ENCODE peak calls at places on chromosomes 16 and 17, in eight cellular contexts. T is GM23248, R is HCT116, X is GM23338, A is SK-N-SH, E is PC-3, M is neural progenitor cell, Y is hepatocyte. H is an unnamed sample.

GRCh38 chr17:72158895-72159885 is 38.4 kb downstream of the SOX9 start:
- DNase-seq in T (no peak), R (no peak), M (no peak), A (no peak), Y (no peak), X (no peak), E (no peak), H (no peak)

GRCh38 chr16:88922114-88922825 is 54.7 kb downstream of the CBFA2T3 start:
- DNase-seq in A (no peak), R (no peak), T (peak; percentile 87), M (peak; percentile 54), X (peak; percentile 57), Y (no peak), E (peak; percentile 42), H (no peak)

GRCh38 chr16:85369741-85370528 is 243.2 kb upstream of the GSE1 start:
- DNase-seq in X (peak; percentile 79), A (peak; percentile 84), T (peak; percentile 72), Y (peak; percentile 61), E (peak; percentile 48), R (no peak), M (peak; percentile 67), H (peak; percentile 48)

GRCh38 chr17:44997733-44998520 is 29.8 kb upstream of the C1QL1 start:
- DNase-seq in Y (peak; percentile 64), T (peak; percentile 22), X (no peak), M (no peak), E (no peak), A (no peak), R (no peak), H (no peak)

GRCh38 chr17:67575325-67575724 is 142.4 kb upstream of the NOL11 start:
- DNase-seq in T (no peak), E (no peak), R (no peak), Y (no peak), X (no peak), A (no peak), M (no peak), H (no peak)

GRCh38 chr16:14296663-14297062 is 225.5 kb downstream of the MRTFB start:
- DNase-seq in A (no peak), E (no peak), X (no peak), Y (no peak), M (no peak), T (no peak), R (no peak), H (no peak)

GRCh38 chr17:5272313-5272712 is 9.8 kb upstream of the RABEP1 start:
- DNase-seq in T (peak; percentile 24), M (no peak), A (peak; percentile 35), E (peak; percentile 10), R (no peak), X (no peak), Y (no peak), H (no peak)

GRCh38 chr17:66720567-66720966 is 114.3 kb upstream of the CACNG5 start:
- DNase-seq in Y (no peak), E (no peak), R (no peak), M (no peak), T (no peak), A (no peak), X (no peak), H (no peak)

GRCh38 chr17:47325176-47325575 is 1.4 kb downstream of the EFCAB13 start:
- DNase-seq in E (no peak), T (no peak), Y (no peak), M (no peak), R (no peak), A (no peak), X (no peak), H (peak; percentile 4)

DNA sequence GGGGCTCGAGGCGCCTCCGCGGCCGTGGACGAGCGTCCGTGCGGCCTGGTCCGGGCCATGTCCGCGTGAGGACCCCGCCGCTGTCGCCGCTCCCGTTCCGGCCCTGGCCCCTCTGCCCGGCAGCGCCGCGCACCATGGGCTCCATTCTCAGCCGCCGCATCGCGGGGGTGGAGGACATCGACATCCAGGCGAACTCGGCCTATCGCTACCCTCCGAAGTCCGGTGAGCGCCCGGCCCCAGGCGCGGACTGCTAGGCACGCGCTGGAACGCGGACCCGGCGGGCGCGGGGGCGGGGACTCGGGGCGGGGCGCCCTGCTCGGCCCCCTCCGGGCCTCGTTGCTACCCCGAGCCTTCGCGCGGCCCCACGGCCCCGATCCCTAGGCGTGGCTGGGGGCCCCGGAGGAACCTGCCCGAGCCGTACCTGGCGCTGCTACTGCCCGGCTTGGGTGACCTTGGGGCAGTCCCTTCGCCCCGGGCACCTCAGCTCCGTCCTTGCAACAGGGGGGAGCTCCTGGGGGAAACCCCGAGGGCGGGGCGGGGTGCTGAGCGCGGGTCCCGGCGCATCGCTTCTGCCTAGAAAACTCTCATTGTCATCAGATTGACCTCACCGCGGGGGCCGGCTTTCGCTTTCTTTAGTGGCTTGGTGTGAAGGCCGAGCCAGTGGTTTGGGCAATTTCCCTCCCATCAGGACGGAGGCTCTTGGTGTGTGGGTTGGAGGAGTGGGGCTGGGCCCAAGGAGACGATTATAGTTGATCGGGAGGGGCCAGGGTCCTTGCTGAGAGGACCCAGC is 396 bp downstream of the MGRN1 start:
- DNase-seq in T (peak; percentile 90), X (peak; percentile 86), E (no peak), M (peak; percentile 94), R (no peak), A (no peak), Y (peak; percentile 82), H (peak; percentile 54)
- TF ChIP-seq EZH2phosphoT487 in T (no peak), X (no peak), E (no peak), M (no peak), R (no peak), A (no peak), Y (no peak), H (no peak)

GRCh38 chr17:76134911-76135809 is 5.9 kb downstream of the FOXJ1 start:
- DNase-seq in M (peak; percentile 48), Y (no peak), A (no peak), E (no peak), X (peak; percentile 93), R (no peak), T (no peak), H (no peak)

GRCh38 chr17:76131692-76132573 is 9.1 kb downstream of the FOXJ1 start:
- DNase-seq in M (no peak), T (no peak), Y (no peak), E (no peak), R (no peak), X (peak; percentile 24), A (no peak), H (no peak)

GRCh38 chr17:76132574-76133338 is 8.3 kb downstream of the FOXJ1 start:
- DNase-seq in T (no peak), A (no peak), M (peak; percentile 55), Y (peak; percentile 84), R (peak; percentile 40), E (peak; percentile 84), X (peak; percentile 89), H (no peak)

GRCh38 chr17:76130473-76130872 is 10.6 kb downstream of the FOXJ1 start:
- DNase-seq in X (peak; percentile 43), M (no peak), E (no peak), A (no peak), R (no peak), Y (no peak), T (no peak), H (no peak)

GRCh38 chr17:76131061-76131691 is 9.9 kb downstream of the FOXJ1 start:
- DNase-seq in M (no peak), T (no peak), R (no peak), X (peak; percentile 50), A (no peak), E (no peak), Y (no peak), H (no peak)
- H3K4me2 ChIP-seq in M (peak overlapping the region; percentile 77), T (no peak overlapping the region), R (peak overlapping the region; percentile 93), X (peak overlapping the region; percentile 91), A (no peak overlapping the region), E (no peak overlapping the region), Y (no peak overlapping the region), H (no peak overlapping the region)

GRCh38 chr17:61475726-61476125 is 23.5 kb downstream of the TBX4 start:
- DNase-seq in T (peak; percentile 72), A (no peak), X (no peak), R (no peak), M (no peak), E (peak; percentile 27), Y (no peak), H (no peak)
- TF ChIP-seq EZH2phosphoT487 in T (no peak), A (no peak), X (no peak), R (no peak), M (no peak), E (no peak), Y (no peak), H (no peak)

GRCh38 chr16:11996433-11997174 is 20.1 kb downstream of the SNX29 start:
- DNase-seq in T (no peak), R (no peak), X (no peak), A (no peak), M (no peak), Y (no peak), E (no peak), H (no peak)
- H3K4me2 ChIP-seq in T (no peak overlapping the region), R (no peak overlapping the region), X (no peak overlapping the region), A (no peak overlapping the region), M (no peak overlapping the region), Y (no peak overlapping the region), E (no peak overlapping the region), H (peak overlapping the region; percentile 5)

H was measured in OCI-LY7.